ENCODE peak calls at places on chromosomes 12 and 14, in six cellular contexts. E, K, J, T, N and Z are unnamed samples. For H3K36me3, the result is how much of the 10 kb centered on the place peaks cover.

GRCh38 chr12:109656681-109657262 is 56.9 kb upstream of the FAM222A start:
- DNase-seq in E (no peak), K (no peak), J (no peak), T (no peak), N (no peak), Z (no peak)

GRCh38 chr12:14482886-14483285 is 84.8 kb downstream of the PLBD1 start:
- DNase-seq in E (no peak), K (no peak), J (no peak), T (no peak), N (no peak), Z (no peak)

GRCh38 chr12:37541356-37541755 is 775.2 kb upstream of the ALG10B start:
- DNase-seq in E (no peak), K (no peak), J (no peak), T (no peak), N (no peak), Z (no peak)

GRCh38 chr14:60964901-60965300 is 16.0 kb downstream of the TRMT5 start:
- DNase-seq in E (no peak), K (no peak), J (no peak), T (peak), N (peak), Z (no peak)

GRCh38 chr14:29321646-29322045 is 555.1 kb downstream of the FOXG1 start:
- DNase-seq in E (no peak), K (no peak), J (no peak), T (peak), N (peak), Z (no peak)

GRCh38 chr12:57984629-57985151 is 43.3 kb downstream of the ATP23 start:
- DNase-seq in E (no peak), K (no peak), J (no peak), T (no peak), N (no peak), Z (no peak)

GRCh38 chr14:83071888-83072501 is 1538.3 kb upstream of the SEL1L start:
- DNase-seq in E (no peak), K (peak), J (no peak), T (peak), N (peak), Z (no peak)

GRCh38 chr14:89912667-89913211 is 41.8 kb downstream of the EFCAB11 start:
- DNase-seq in E (no peak), K (peak), J (no peak), T (peak), N (peak), Z (peak)

GRCh38 chr14:91245029-91245428 is 525 bp upstream of the GPR68 start:
- DNase-seq in E (no peak), K (no peak), J (no peak), T (no peak), N (no peak), Z (no peak)

GRCh38 chr12:28209782-28210181 is 19.5 kb downstream of the CCDC91 start:
- DNase-seq in E (no peak), K (no peak), J (no peak), T (no peak), N (peak), Z (no peak)

GRCh38 chr12:53287741-53288216 is 7.6 kb upstream of the PFDN5 start:
- DNase-seq in E (peak), K (peak), J (peak), T (peak), N (peak), Z (no peak)

GRCh38 chr14:52551696-52552062 is 626 bp downstream of the TXNDC16 start:
- DNase-seq in E (no peak), K (peak), J (no peak), T (peak), N (peak), Z (no peak)

GRCh38 chr12:22993639-22994038 is 368.7 kb downstream of the ETNK1 start:
- DNase-seq in E (no peak), K (no peak), J (no peak), T (no peak), N (no peak), Z (no peak)

GRCh38 chr12:107328442-107329133 is 235.2 kb upstream of the CRY1 start:
- DNase-seq in E (no peak), K (no peak), J (no peak), T (peak), N (no peak), Z (no peak)

GRCh38 chr12:52616680-52617402 is 1.5 kb downstream of the KRT73 start:
- DNase-seq in E (no peak), K (no peak), J (no peak), T (no peak), N (no peak), Z (no peak)

GRCh38 chr12:104549820-104550480 is 93.2 kb downstream of the CHST11 start:
- DNase-seq in E (no peak), K (no peak), J (no peak), T (peak), N (peak), Z (no peak)

GRCh38 chr12:89880695-89881350 is 172.2 kb upstream of the ATP2B1 start:
- DNase-seq in E (no peak), K (no peak), J (no peak), T (no peak), N (no peak), Z (no peak)

GRCh38 chr12:100494026-100494425 is 20.4 kb downstream of the NR1H4 start:
- DNase-seq in E (no peak), K (no peak), J (no peak), T (no peak), N (no peak), Z (no peak)

GRCh38 chr12:95637471-95638155 is 86.3 kb upstream of the USP44 start:
- DNase-seq in E (no peak), K (no peak), J (no peak), T (peak), N (peak), Z (no peak)

GRCh38 chr14:101017209-101017608 is 113.7 kb upstream of the RTL1 start:
- DNase-seq in E (no peak), K (no peak), J (no peak), T (peak), N (peak), Z (no peak)

GRCh38 chr12:54890339-54890738 is 36.0 kb downstream of the MUCL1 start:
- DNase-seq in E (no peak), K (no peak), J (no peak), T (no peak), N (no peak), Z (no peak)

GRCh38 chr12:114976361-114976760 is 292.4 kb upstream of the TBX3 start:
- DNase-seq in E (no peak), K (no peak), J (no peak), T (no peak), N (peak), Z (no peak)

GRCh38 chr12:54958048-54958658 is 26.4 kb downstream of the TESPA1 start:
- DNase-seq in E (no peak), K (peak), J (no peak), T (peak), N (peak), Z (no peak)

GRCh38 chr14:93002851-93003298 is 79.9 kb downstream of the CHGA start:
- DNase-seq in E (no peak), K (no peak), J (no peak), T (no peak), N (no peak), Z (no peak)

GRCh38 chr14:55712505-55712904 is 132.5 kb downstream of the KTN1 start:
- DNase-seq in E (no peak), K (no peak), J (peak), T (no peak), N (no peak), Z (no peak)

GRCh38 chr12:19978193-19978592 is 390.1 kb upstream of the PDE3A start:
- DNase-seq in E (no peak), K (no peak), J (no peak), T (peak), N (peak), Z (no peak)

GRCh38 chr12:112023759-112024396 is 10.7 kb downstream of the ERP29 start:
- DNase-seq in E (no peak), K (no peak), J (no peak), T (no peak), N (no peak), Z (no peak)

GRCh38 chr14:105493921-105494605 is 3.0 kb downstream of the TEDC1 start:
- DNase-seq in E (no peak), K (no peak), J (peak), T (no peak), N (no peak), Z (no peak)

GRCh38 chr12:67649165-67650126 is 901 bp downstream of the DYRK2 start:
- DNase-seq in E (peak), K (no peak), J (peak), T (no peak), N (no peak), Z (no peak)

GRCh38 chr12:93943766-93944165 is 204.6 kb upstream of the PLXNC1 start:
- DNase-seq in E (peak), K (no peak), J (no peak), T (peak), N (peak), Z (no peak)

GRCh38 chr12:40058721-40059190 is 47.1 kb downstream of the SLC2A13 start:
- DNase-seq in E (no peak), K (no peak), J (no peak), T (peak), N (no peak), Z (no peak)

GRCh38 chr14:65297744-65298143 is 114.8 kb upstream of the FUT8 start:
- DNase-seq in E (no peak), K (no peak), J (no peak), T (no peak), N (no peak), Z (no peak)

GRCh38 chr12:108702534-108702933 is 28.8 kb downstream of the CORO1C start:
- DNase-seq in E (no peak), K (no peak), J (no peak), T (no peak), N (no peak), Z (no peak)

GRCh38 chr12:19529933-19530630 is 90.8 kb downstream of the AEBP2 start:
- DNase-seq in E (no peak), K (no peak), J (no peak), T (peak), N (peak), Z (no peak)

GRCh38 chr12:51391047-51391837 is at the start of gene GALNT6:
- DNase-seq in E (no peak), K (peak), J (no peak), T (no peak), N (no peak), Z (no peak)

GRCh38 chr12:130044991-130045621 is 117.2 kb upstream of the FZD10 start:
- DNase-seq in E (no peak), K (peak), J (no peak), T (no peak), N (no peak), Z (no peak)

DNA sequence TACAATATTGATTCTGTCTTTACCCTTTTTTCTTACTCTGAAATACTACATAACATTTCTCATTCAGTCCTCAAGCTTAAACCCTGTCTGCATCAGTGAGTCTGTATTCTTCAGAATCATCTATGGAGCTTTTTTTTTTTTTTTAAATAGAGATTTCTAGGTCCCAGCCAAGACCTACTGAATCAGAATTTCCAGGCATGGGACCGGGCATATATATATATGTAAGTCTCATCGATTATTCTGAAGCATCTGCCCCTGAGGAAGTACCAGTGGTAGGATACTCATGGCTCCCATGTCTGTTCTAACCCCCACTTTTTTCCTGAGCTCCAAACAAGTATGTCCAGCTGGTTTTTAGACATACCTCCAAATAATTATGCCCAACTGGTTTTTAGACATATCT is 6.1 kb downstream of the DDX47 start:
- DNase-seq in E (no peak), K (no peak), J (no peak), T (no peak), N (peak), Z (no peak)
- H3K36me3 ChIP-seq in E (under half), K (under half), J (under half), T (under half), N (under half), Z (under half)

DNA sequence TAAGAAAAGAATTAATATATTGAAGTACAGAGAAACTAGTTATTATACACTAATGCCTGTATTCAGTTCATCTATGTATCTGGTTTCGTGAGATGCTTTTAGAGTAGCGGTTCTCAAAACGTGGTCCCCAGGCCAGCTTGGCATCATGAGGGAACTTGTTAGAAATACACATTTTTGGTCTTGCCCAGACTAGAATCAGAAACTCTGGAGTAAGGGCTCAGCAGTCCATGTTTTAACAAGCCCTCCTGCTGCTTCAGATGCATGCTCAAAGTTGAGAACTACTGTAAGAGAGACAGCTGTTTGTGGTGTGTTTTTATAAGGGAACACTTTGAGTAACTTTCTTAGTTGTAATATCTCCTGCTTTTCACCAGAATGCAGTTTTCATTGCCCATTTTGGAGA is 18.1 kb downstream of the GPATCH2L start:
- DNase-seq in E (no peak), K (no peak), J (no peak), T (no peak), N (no peak), Z (no peak)
- H3K36me3 ChIP-seq in E (under half), K (under half), J (half or more), T (under half), N (under half), Z (under half)

GRCh38 chr12:56032006-56032405 is 9.7 kb upstream of the RPS26 start:
- DNase-seq in E (no peak), K (no peak), J (no peak), T (no peak), N (no peak), Z (no peak)
- H3K36me3 ChIP-seq in E (under half), K (under half), J (under half), T (under half), N (under half), Z (under half)

GRCh38 chr12:6843118-6843902 is 2.6 kb downstream of the GNB3 start:
- DNase-seq in E (no peak), K (no peak), J (no peak), T (no peak), N (no peak), Z (no peak)

GRCh38 chr12:6845395-6845794 is 4.7 kb downstream of the GNB3 start:
- DNase-seq in E (no peak), K (no peak), J (no peak), T (no peak), N (no peak), Z (no peak)

GRCh38 chr12:6849427-6849826 is 1.7 kb downstream of the CDCA3 start:
- DNase-seq in E (no peak), K (no peak), J (no peak), T (no peak), N (no peak), Z (no peak)

GRCh38 chr12:6847676-6848075 is 3.4 kb downstream of the CDCA3 start:
- DNase-seq in E (no peak), K (no peak), J (no peak), T (no peak), N (no peak), Z (no peak)

GRCh38 chr12:6846316-6846869 is 4.7 kb downstream of the CDCA3 start:
- DNase-seq in E (no peak), K (no peak), J (no peak), T (no peak), N (no peak), Z (no peak)
- H3K36me3 ChIP-seq in E (under half), K (half or more), J (under half), T (half or more), N (under half), Z (under half)

GRCh38 chr12:132099739-132100138 is 44.4 kb downstream of the DDX51 start:
- DNase-seq in E (no peak), K (no peak), J (no peak), T (no peak), N (no peak), Z (no peak)

GRCh38 chr12:132103542-132104308 is 40.4 kb downstream of the DDX51 start:
- DNase-seq in E (no peak), K (no peak), J (no peak), T (no peak), N (no peak), Z (no peak)

GRCh38 chr12:132102297-132102696 is 41.8 kb downstream of the DDX51 start:
- DNase-seq in E (no peak), K (no peak), J (no peak), T (no peak), N (no peak), Z (no peak)

GRCh38 chr12:132095520-132096409 is 48.4 kb downstream of the DDX51 start:
- DNase-seq in E (no peak), K (no peak), J (no peak), T (no peak), N (no peak), Z (no peak)

DNA sequence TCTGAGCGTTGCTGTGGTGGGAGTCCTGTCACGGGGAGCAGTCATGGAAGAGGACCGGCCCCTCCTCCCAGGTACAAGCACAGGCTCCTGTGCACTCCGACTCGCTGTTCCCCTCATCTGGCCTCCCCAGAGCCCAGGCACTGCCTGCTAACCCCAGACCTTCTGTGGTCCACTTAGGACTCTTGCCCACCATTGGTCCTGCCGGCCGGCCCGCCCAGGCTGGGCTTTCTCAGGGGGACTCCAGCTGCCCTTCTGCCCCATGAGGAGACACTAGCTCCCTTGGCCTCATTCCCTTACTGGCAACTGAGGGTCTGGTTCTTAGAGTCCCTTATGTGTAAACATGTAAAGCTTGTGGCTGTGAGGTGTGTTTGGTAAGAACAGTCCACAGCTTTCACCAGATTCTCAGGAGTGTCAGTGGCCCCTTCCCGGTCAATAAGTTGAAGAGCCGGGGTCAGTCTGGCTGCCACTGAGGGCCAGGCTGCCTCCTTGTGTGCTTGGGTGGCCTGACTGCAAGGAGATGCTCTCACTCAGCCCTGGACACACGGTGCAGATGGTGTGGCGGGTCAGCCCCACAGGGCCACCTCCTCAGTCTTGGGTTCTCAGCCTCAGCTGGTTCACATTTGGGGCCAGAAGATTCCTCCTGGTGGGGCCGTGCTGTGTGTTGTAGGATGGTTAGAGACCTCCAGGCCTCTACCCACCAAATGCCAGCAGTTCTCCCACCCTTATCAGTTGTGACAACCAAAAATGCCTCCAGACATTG is 43.6 kb downstream of the DDX51 start:
- DNase-seq in E (no peak), K (no peak), J (no peak), T (no peak), N (no peak), Z (no peak)
- H3K36me3 ChIP-seq in E (under half), K (under half), J (under half), T (under half), N (under half), Z (under half)

GRCh38 chr12:6500466-6500865 is 6.6 kb downstream of the NCAPD2 start:
- DNase-seq in E (no peak), K (no peak), J (no peak), T (no peak), N (no peak), Z (no peak)
- H3K36me3 ChIP-seq in E (under half), K (under half), J (under half), T (under half), N (under half), Z (under half)

GRCh38 chr12:124450376-124450750 is 117.0 kb downstream of the NCOR2 start:
- DNase-seq in E (no peak), K (no peak), J (no peak), T (no peak), N (no peak), Z (no peak)
- H3K36me3 ChIP-seq in E (under half), K (under half), J (under half), T (under half), N (under half), Z (under half)